ENCODE peak calls at places on chromosome 20, in seven cellular contexts. L, A, M, B, T, X and S are unnamed samples.

GRCh38 chr20:17594443-17594842 is 24.6 kb downstream of the DSTN start:
- DNase-seq in B (no peak), M (peak), L (no peak), T (peak), X (peak), A (no peak), S (no peak)

GRCh38 chr20:32971703-32972161 is 32.5 kb downstream of the SUN5 start:
- DNase-seq in X (no peak), T (no peak), A (no peak), L (peak), B (peak), M (no peak), S (no peak)

GRCh38 chr20:63578224-63579016 is 4.4 kb upstream of the HELZ2 start:
- DNase-seq in A (no peak), M (no peak), B (no peak), X (no peak), T (no peak), L (no peak), S (no peak)

GRCh38 chr20:24798930-24799705 is 150.0 kb upstream of the CST7 start:
- DNase-seq in B (no peak), L (no peak), A (no peak), T (no peak), M (no peak), X (no peak), S (no peak)

GRCh38 chr20:1894471-1894950 is 696 bp upstream of the SIRPA start:
- DNase-seq in L (peak), B (peak), A (no peak), X (peak), T (peak), M (peak), S (peak)

GRCh38 chr20:48358176-48358575 is 469.6 kb downstream of the PREX1 start:
- DNase-seq in M (no peak), L (no peak), T (no peak), B (no peak), A (no peak), X (no peak), S (no peak)

GRCh38 chr20:38804682-38805501 is 605 bp upstream of the PPP1R16B start:
- DNase-seq in M (peak), B (peak), L (peak), X (peak), A (peak), T (no peak), S (no peak)

GRCh38 chr20:62940875-62941274 is 2.9 kb downstream of the GID8 start:
- DNase-seq in L (no peak), A (no peak), T (no peak), M (no peak), X (no peak), B (no peak), S (no peak)

GRCh38 chr20:32636278-32636677 is 37.5 kb downstream of the C20orf203 start:
- DNase-seq in T (peak), M (no peak), L (no peak), A (no peak), X (peak), B (no peak), S (no peak)

GRCh38 chr20:13286600-13286999 is 65.5 kb downstream of the ISM1 start:
- DNase-seq in T (no peak), M (no peak), L (no peak), X (no peak), A (no peak), B (no peak), S (no peak)

GRCh38 chr20:20318318-20319161 is 49.4 kb upstream of the INSM1 start:
- DNase-seq in A (no peak), X (no peak), L (no peak), T (no peak), M (no peak), B (no peak), S (no peak)

GRCh38 chr20:35146299-35146921 is 726 bp downstream of the EDEM2 start:
- DNase-seq in T (no peak), X (no peak), L (no peak), A (no peak), M (no peak), B (no peak), S (no peak)

GRCh38 chr20:51422912-51423667 is 119.4 kb downstream of the NFATC2 start:
- DNase-seq in L (no peak), B (no peak), X (no peak), A (no peak), M (no peak), T (no peak), S (no peak)

GRCh38 chr20:13183005-13183404 is 38.1 kb upstream of the ISM1 start:
- DNase-seq in T (no peak), X (no peak), A (no peak), B (no peak), L (no peak), M (no peak), S (no peak)

GRCh38 chr20:63783970-63784369 is 44.4 kb downstream of the SLC2A4RG start:
- DNase-seq in L (no peak), X (no peak), M (no peak), A (no peak), B (no peak), T (no peak), S (no peak)

GRCh38 chr20:36279362-36279761 is 26.8 kb upstream of the DLGAP4 start:
- DNase-seq in B (no peak), X (no peak), L (no peak), M (no peak), A (no peak), T (no peak), S (no peak)

GRCh38 chr20:503048-503737 is 40.4 kb downstream of the CSNK2A1 start:
- DNase-seq in B (no peak), T (no peak), X (no peak), M (no peak), A (no peak), L (no peak), S (no peak)

GRCh38 chr20:51624157-51624731 is 81.7 kb upstream of the NFATC2 start:
- DNase-seq in X (peak), L (peak), T (peak), A (peak), M (peak), B (peak), S (no peak)

GRCh38 chr20:24764825-24765224 is 184.2 kb upstream of the CST7 start:
- DNase-seq in A (no peak), B (no peak), M (peak), T (no peak), L (peak), X (no peak), S (peak)

GRCh38 chr20:16040742-16041141 is 532.5 kb downstream of the KIF16B start:
- DNase-seq in M (no peak), T (no peak), X (no peak), L (no peak), B (peak), A (no peak), S (no peak)

GRCh38 chr20:496126-496696 is 33.9 kb upstream of the TBC1D20 start:
- DNase-seq in A (no peak), M (peak), L (no peak), T (peak), X (peak), B (no peak), S (no peak)

GRCh38 chr20:45508068-45508886 is 7.1 kb downstream of the SPINT3 start:
- DNase-seq in T (no peak), L (no peak), M (no peak), B (no peak), X (no peak), A (no peak), S (no peak)

GRCh38 chr20:45510242-45510862 is 5.1 kb downstream of the SPINT3 start:
- DNase-seq in A (no peak), L (no peak), X (no peak), B (no peak), T (no peak), M (no peak), S (no peak)

GRCh38 chr20:45506927-45507820 is 8.2 kb downstream of the SPINT3 start:
- DNase-seq in B (peak), T (no peak), X (peak), A (no peak), L (no peak), M (no peak), S (no peak)

GRCh38 chr20:45506398-45506797 is 9.0 kb downstream of the SPINT3 start:
- DNase-seq in X (no peak), L (no peak), T (no peak), A (no peak), B (no peak), M (no peak), S (no peak)

GRCh38 chr20:45509091-45509490 is 6.3 kb downstream of the SPINT3 start:
- DNase-seq in A (no peak), M (no peak), L (no peak), B (no peak), X (no peak), T (no peak), S (no peak)
- TF ChIP-seq CTCF in A (no peak), M (no peak), L (no peak), B (no peak), X (no peak), T (no peak), S (no peak)

GRCh38 chr20:47296950-47297349 is 59.5 kb downstream of the ZMYND8 start:
- DNase-seq in T (no peak), B (no peak), X (peak), L (no peak), M (no peak), A (no peak), S (no peak)
- TF ChIP-seq CTCF in T (no peak), B (no peak), X (no peak), L (no peak), M (peak), A (no peak), S (no peak)

GRCh38 chr20:7989379-7989778 is 30.2 kb downstream of the TMX4 start:
- DNase-seq in B (no peak), L (no peak), T (no peak), X (peak), A (no peak), M (no peak), S (no peak)
- TF ChIP-seq CTCF in B (no peak), L (peak), T (no peak), X (no peak), A (no peak), M (no peak), S (no peak)

DNA sequence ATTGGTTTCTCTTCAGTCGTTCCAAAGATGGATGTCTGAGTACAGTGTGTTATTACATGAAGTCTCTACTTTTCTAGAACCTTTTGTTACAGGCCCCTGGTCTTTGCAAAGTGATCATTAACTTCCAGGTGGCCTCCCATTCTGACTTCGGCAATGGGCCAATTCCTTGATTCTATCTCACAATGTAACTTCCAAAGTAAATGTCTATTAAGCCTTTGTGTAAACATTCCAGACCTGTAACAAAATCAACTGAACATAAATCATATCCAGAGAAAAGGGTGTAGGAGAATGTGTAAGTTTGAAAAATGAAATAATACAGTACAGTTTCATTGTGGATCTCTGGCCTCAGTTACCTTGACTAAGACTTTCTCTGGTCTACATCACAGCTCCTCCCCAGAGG is 187.8 kb upstream of the JAG1 start:
- DNase-seq in A (no peak), L (no peak), X (no peak), B (no peak), T (no peak), M (peak), S (no peak)
- TF ChIP-seq CTCF in A (no peak), L (no peak), X (no peak), B (no peak), T (no peak), M (no peak), S (no peak)

DNA sequence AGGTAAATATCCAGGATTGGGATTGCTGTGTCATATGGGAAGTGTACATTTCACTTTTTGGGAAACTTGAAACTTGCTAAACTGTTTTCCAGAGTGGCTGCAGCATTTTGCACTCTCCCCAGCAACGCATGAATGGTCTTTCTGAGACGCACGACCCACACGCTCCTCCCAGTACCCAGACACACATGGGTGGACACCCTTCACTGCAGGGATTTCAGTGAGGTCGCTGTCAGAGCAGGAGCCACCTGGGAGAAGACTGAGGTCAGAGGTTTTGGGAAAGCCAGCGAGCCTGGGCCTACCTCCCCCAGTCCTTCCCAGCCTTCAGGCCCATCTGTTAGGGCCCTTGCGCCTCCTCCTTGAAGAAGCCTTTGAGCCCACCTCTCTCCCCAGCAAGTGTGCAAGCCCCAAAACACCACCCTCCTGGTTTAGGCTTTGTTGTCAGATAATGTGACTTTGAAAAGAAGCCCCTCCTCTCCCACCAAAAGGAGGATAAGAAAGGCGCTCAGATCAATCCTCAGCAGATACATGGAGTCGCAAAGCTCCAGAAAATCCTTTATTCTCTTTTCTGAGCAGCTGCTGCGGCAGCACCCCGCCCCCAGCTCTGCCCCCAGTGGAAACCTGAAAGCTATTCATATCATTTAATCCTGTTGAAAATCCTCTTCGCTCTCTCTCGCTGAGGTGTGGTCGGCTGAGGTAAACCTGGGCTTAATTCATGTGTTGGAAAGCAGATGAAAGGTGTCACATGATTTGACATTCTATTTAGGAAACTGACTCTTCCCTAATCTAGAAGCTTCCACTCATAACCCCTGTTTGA is 12.8 kb upstream of the JAG1 start:
- DNase-seq in B (no peak), L (no peak), M (no peak), A (no peak), T (no peak), X (no peak), S (no peak)
- TF ChIP-seq CTCF in B (no peak), L (no peak), M (no peak), A (no peak), T (no peak), X (no peak), S (no peak)

DNA sequence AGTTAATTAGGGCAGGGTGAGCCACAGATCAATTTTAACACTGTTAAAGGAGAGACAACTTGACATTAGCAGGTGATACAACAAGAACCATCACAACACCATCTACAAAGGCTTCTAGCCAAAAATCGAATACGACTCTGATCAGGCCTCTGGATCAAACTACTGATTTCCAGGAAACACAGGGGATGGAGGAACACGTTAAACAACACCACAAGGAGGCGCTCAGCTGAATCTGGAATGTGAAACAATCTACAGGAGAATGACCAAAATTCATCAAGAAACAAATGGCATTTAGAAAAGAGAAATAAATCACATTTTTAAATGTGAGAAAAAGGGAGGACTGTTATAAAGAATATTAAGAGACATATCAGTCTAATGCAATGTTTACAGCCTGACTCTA is 13.5 kb upstream of the MAFB start:
- DNase-seq in M (no peak), A (no peak), X (no peak), B (no peak), T (no peak), L (no peak), S (no peak)
- TF ChIP-seq CTCF in M (no peak), A (no peak), X (no peak), B (peak), T (no peak), L (no peak), S (no peak)

DNA sequence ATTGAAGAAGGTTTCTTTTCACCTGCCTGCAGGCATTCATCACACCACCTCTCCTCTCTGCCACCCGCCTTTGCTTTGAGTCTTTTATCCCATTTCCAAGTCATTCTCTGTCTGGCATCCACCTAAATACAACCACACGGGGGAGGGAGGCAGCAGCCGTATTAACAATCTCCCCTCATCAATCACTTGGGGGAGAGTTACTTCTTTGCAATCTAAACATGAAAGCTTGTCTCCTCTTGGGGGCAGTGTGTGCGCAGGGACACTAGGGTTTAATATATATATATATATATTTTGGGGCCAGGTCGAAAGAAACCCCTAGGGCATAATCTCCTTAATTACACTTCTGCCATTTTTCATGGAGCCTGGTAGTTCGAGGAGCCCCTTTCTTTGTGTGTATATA is 214.5 kb downstream of the TSHZ2 start:
- DNase-seq in T (no peak), B (no peak), M (no peak), L (no peak), A (no peak), X (no peak), S (no peak)
- TF ChIP-seq CTCF in T (no peak), B (no peak), M (no peak), L (no peak), A (no peak), X (no peak), S (no peak)

DNA sequence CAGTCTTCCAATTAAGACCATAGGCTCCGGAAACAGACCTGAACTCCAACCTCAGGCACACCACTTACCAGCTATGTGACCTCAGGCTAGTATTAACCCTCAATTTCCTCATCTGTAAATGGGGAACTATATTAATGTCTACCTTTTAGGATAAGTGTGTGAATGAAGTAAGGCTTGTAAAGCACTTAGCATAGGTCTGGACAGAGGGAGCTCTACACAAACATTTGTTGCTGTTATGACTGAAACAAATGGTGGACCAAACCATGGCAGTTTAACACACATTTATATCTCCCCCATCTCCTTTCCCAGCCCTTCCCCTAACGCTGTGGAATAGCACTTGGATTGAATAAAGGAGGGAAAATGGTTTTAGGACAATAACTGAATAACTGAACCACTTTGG is 48.7 kb downstream of the TSHZ2 start:
- DNase-seq in A (no peak), X (no peak), M (no peak), T (no peak), L (no peak), B (no peak), S (no peak)
- TF ChIP-seq CTCF in A (no peak), X (no peak), M (no peak), T (no peak), L (no peak), B (no peak), S (no peak)